ENCODE peak calls at places on chromosomes 13 and 19, in five cellular contexts. S, B, L, R and W are unnamed samples. For H3K4me1, the result is how much of the 10 kb centered on the place peaks cover.

GRCh38 chr13:112441779-112442310 is 65.7 kb downstream of the SPACA7 start:
- DNase-seq in S (no peak), B (no peak), L (no peak), R (no peak), W (no peak)

GRCh38 chr19:58543826-58544590 is at the start of gene TRIM28:
- DNase-seq in S (peak), B (peak), L (peak), R (peak), W (peak)

GRCh38 chr19:17289489-17289888 is 7.8 kb downstream of the ANKLE1 start:
- DNase-seq in S (peak), B (peak), L (peak), R (peak), W (peak)

GRCh38 chr13:64223016-64223415 is 2807.4 kb upstream of the PCDH20 start:
- DNase-seq in S (peak), B (no peak), L (no peak), R (no peak), W (no peak)

GRCh38 chr19:5877869-5878268 is 7.5 kb upstream of the FUT5 start:
- DNase-seq in S (no peak), B (peak), L (no peak), R (no peak), W (no peak)

GRCh38 chr19:3459322-3459881 is 20.9 kb downstream of the SMIM24 start:
- DNase-seq in S (no peak), B (no peak), L (peak), R (peak), W (no peak)

GRCh38 chr19:49564616-49565045 is 15.7 kb downstream of the NOSIP start:
- DNase-seq in S (no peak), B (no peak), L (no peak), R (no peak), W (no peak)

GRCh38 chr19:50252111-50252886 is 48.9 kb downstream of the MYH14 start:
- DNase-seq in S (peak), B (peak), L (peak), R (peak), W (peak)

DNA sequence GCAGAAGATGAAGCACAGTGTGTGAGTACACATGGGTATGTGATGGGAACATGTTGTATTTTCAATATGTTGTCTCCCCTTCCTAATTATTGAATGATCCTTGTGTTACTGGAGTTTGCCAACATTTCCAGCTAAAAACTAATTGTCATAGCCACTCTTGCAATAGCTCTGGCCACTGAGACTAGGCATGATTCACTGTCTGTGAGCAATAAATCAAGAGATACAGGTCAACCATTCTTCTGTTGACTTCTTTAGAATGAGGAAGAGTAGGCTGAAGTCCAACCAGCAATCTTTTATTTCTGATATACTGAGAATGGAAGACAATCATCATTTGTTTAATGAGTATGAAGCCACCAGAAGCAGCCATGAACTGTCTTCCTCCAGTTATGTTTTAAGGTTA is 413.9 kb downstream of the SLITRK5 start:
- DNase-seq in S (no peak), B (no peak), L (no peak), R (no peak), W (no peak)
- H3K4me1 ChIP-seq in S (under half), B (under half), L (under half), R (under half), W (under half)

DNA sequence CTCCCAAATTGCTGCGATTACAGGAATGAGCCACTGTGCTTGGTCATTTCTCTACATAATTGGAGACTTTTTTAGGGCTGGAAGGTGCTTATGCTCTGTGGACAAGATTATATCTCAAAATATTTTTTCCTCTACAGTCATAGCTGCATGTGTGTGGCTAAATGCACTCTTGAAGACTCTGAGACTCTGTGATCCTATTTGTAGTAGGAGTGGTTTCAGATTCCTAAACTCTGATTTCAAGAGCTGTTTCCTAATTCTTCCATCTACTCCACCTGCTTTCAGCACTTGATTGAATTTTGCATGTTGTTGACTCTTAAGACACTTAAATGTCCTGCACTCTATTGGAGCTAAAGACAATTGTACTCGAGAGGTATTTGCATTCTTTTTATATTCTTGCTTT is 78.0 kb downstream of the KLF5 start:
- DNase-seq in S (peak), B (no peak), L (peak), R (no peak), W (no peak)
- H2AFZ ChIP-seq in S (no peak), B (no peak), L (no peak), R (no peak), W (no peak)

DNA sequence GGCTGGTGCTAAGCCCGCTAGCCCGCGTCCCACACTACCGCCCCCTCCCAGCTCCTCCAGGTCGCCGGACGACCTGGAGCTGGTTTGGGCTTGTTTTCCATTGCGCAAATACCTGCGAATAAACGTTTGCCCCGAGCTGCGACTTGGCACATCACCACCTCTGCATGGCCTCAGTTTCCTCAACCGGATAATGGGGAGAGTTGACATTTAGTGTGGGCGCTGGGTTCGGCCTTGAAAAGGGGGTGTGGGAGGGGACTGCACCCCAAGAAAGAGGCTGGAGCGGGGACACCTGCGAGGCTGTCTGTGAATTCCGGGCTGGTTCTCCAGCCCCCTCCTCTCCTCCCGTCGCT is 11.0 kb upstream of the JUND start:
- DNase-seq in S (no peak), B (no peak), L (no peak), R (no peak), W (no peak)
- TF ChIP-seq EZH2phosphoT487 in S (no peak), B (no peak), L (no peak), R (no peak), W (no peak)

DNA sequence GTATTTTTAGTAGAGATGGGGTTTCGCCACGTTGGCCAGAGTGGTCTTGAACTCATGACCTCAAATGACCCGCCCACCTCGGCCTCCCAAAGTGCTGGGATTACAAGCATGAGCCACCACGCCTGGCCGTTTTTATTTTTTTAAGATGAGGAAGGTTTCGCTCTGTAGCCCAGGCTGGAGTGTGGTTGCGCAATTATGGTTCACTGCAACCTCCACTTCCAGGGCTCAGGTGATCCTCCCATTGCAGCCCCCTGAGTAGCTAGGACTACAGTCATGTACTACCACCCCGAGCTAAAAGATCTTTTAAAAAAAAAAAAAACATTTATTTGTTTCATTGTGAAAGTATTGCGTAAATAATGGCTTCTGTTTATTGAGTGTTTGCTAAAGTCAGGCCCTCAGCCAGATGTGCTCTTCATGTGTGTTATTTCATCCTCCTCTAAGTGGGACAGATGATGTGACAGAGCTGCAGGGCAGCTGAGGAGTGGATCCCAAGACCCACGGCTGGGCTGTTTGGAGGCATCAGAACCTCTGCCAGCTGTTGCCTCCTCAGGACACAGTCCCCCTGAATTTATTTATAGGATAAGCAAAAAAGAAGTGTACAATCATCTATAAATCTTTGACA is 18.5 kb downstream of the ILF3 start:
- DNase-seq in S (no peak), B (no peak), L (no peak), R (no peak), W (no peak)
- H3K4me1 ChIP-seq in S (under half), B (under half), L (under half), R (under half), W (under half)

GRCh38 chr19:33186431-33186830 is 7.7 kb upstream of the LRP3 start:
- DNase-seq in S (no peak), B (no peak), L (no peak), R (no peak), W (no peak)
- H2AFZ ChIP-seq in S (no peak), B (no peak), L (no peak), R (no peak), W (no peak)

GRCh38 chr13:40672310-40673060 is 6.0 kb upstream of the FOXO1 start:
- DNase-seq in S (peak), B (no peak), L (peak), R (peak), W (no peak)
- TF ChIP-seq EZH2phosphoT487 in S (no peak), B (no peak), L (no peak), R (no peak), W (no peak)

GRCh38 chr19:55385749-55386514 is at the start of gene RPL28:
- DNase-seq in S (peak), B (peak), L (peak), R (peak), W (peak)

GRCh38 chr19:55384576-55385235 is 614 bp upstream of the TMEM238 start:
- DNase-seq in S (no peak), B (no peak), L (peak), R (peak), W (peak)

GRCh38 chr19:55387736-55388497 is 2.2 kb downstream of the RPL28 start:
- DNase-seq in S (no peak), B (no peak), L (no peak), R (no peak), W (no peak)

GRCh38 chr19:55385236-55385748 is 440 bp upstream of the RPL28 start:
- DNase-seq in S (peak), B (peak), L (peak), R (peak), W (peak)

GRCh38 chr19:55386515-55386947 is 799 bp downstream of the RPL28 start:
- DNase-seq in S (no peak), B (no peak), L (peak), R (no peak), W (no peak)
- H3K4me1 ChIP-seq in S (under half), B (under half), L (under half), R (under half), W (under half)

GRCh38 chr19:21082011-21082975 is at the start of gene ZNF714:
- DNase-seq in S (peak), B (peak), L (peak), R (peak), W (peak)
- H2AFZ ChIP-seq in S (peak), B (peak), L (peak), R (peak), W (peak)

GRCh38 chr19:51352783-51353360 is 10.9 kb upstream of the VSIG10L start:
- DNase-seq in S (no peak), B (no peak), L (no peak), R (no peak), W (no peak)

GRCh38 chr19:51357952-51358351 is 8.2 kb downstream of the ETFB start:
- DNase-seq in S (no peak), B (no peak), L (no peak), R (no peak), W (no peak)

GRCh38 chr19:51354103-51354741 is 12.0 kb downstream of the ETFB start:
- DNase-seq in S (no peak), B (peak), L (no peak), R (no peak), W (no peak)

GRCh38 chr19:51356159-51356801 is 9.9 kb downstream of the ETFB start:
- DNase-seq in S (no peak), B (no peak), L (no peak), R (no peak), W (no peak)

DNA sequence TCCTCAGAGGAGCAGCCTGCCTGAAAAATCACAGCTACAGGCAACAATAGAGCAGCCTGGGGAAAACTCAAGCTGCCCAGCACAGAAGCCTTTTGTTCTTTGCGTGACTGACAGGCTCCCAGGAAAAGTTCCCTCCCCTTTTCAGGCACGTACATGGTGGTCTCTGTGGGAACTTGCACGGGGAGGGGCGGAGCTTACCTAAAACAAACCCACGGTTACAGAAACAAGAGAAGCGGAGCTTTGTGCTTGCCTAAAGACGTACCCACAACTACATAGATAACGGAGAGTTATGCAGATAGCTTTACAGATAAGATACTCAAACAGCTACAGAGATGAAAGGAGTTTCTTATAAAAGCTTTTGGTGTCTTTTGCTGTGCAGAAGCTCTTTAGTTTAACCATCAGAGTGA is 11.4 kb downstream of the ETFB start:
- DNase-seq in S (no peak), B (peak), L (no peak), R (peak), W (no peak)
- TF ChIP-seq EZH2phosphoT487 in S (no peak), B (no peak), L (no peak), R (no peak), W (no peak)